ENCODE peak calls at places on chromosome 4, in six cellular contexts. S is GM23338, I is K562, J is HCT116, G is H1, W is endothelial cell of umbilical vein. K is an unnamed sample.

GRCh38 chr4:139609647-139610046 is 53.6 kb upstream of the SETD7 start:
- DNase-seq in J (no peak), G (no peak), W (peak), I (no peak), S (no peak), K (no peak)

GRCh38 chr4:183241771-183242170 is 78.3 kb downstream of the CLDN22 start:
- DNase-seq in G (no peak), W (peak), I (no peak), S (peak), J (no peak), K (no peak)

GRCh38 chr4:153160856-153161598 is 43.2 kb upstream of the TRIM2 start:
- DNase-seq in G (no peak), I (no peak), J (no peak), S (no peak), W (no peak), K (no peak)

GRCh38 chr4:36128689-36129088 is 115.6 kb downstream of the ARAP2 start:
- DNase-seq in J (no peak), S (peak), W (no peak), I (no peak), G (no peak), K (no peak)

GRCh38 chr4:13415068-13415785 is 68.9 kb downstream of the RAB28 start:
- DNase-seq in S (peak), J (no peak), W (no peak), G (peak), I (no peak), K (no peak)

GRCh38 chr4:101527186-101527585 is 179.9 kb upstream of the PPP3CA start:
- DNase-seq in S (no peak), G (no peak), J (no peak), I (no peak), W (no peak), K (no peak)

GRCh38 chr4:41963105-41963504 is 18.5 kb upstream of the DCAF4L1 start:
- DNase-seq in G (no peak), I (no peak), W (peak), S (peak), J (peak), K (no peak)

GRCh38 chr4:91471280-91471679 is 832.5 kb upstream of the GRID2 start:
- DNase-seq in I (no peak), W (no peak), G (no peak), S (no peak), J (no peak), K (no peak)

GRCh38 chr4:187478292-187479205 is 517.0 kb upstream of the ZFP42 start:
- DNase-seq in I (no peak), G (no peak), W (no peak), S (no peak), J (no peak), K (no peak)

GRCh38 chr4:81454498-81454897 is 17.2 kb downstream of the RASGEF1B start:
- DNase-seq in I (peak), W (no peak), G (no peak), S (no peak), J (no peak), K (no peak)

GRCh38 chr4:120156115-120156718 is 89.6 kb upstream of the MAD2L1 start:
- DNase-seq in G (no peak), S (peak), J (peak), I (peak), W (peak), K (peak)

GRCh38 chr4:74661427-74662171 is 132.7 kb downstream of the BTC start:
- DNase-seq in I (no peak), W (no peak), S (no peak), J (no peak), G (no peak), K (no peak)

GRCh38 chr4:22410645-22411247 is 105.1 kb downstream of the ADGRA3 start:
- DNase-seq in G (no peak), S (peak), W (peak), I (no peak), J (no peak), K (no peak)

GRCh38 chr4:189177130-189177529 is 763.5 kb upstream of the FRG1 start:
- DNase-seq in J (peak), W (no peak), I (no peak), G (no peak), S (no peak), K (no peak)

GRCh38 chr4:139243448-139244365 is 36.3 kb downstream of the MGARP start:
- DNase-seq in I (no peak), W (peak), G (no peak), S (no peak), J (no peak), K (no peak)

GRCh38 chr4:74544655-74545361 is 99.9 kb downstream of the AREG start:
- DNase-seq in S (no peak), W (peak), I (no peak), G (no peak), J (no peak), K (no peak)

GRCh38 chr4:4491396-4491893 is 50.4 kb downstream of the STX18 start:
- DNase-seq in W (no peak), I (no peak), J (no peak), S (no peak), G (no peak), K (no peak)

GRCh38 chr4:48967626-48968025 is 18.4 kb upstream of the CWH43 start:
- DNase-seq in G (no peak), J (no peak), S (peak), I (no peak), W (no peak), K (no peak)

GRCh38 chr4:105059337-105059736 is 87.3 kb upstream of the TET2 start:
- DNase-seq in S (no peak), W (no peak), J (no peak), G (no peak), I (no peak), K (no peak)

GRCh38 chr4:94642561-94642866 is 115.2 kb upstream of the BMPR1B start:
- DNase-seq in G (no peak), W (no peak), S (no peak), J (peak), I (no peak), K (no peak)

GRCh38 chr4:124757121-124757520 is 44.6 kb upstream of the ANKRD50 start:
- DNase-seq in S (no peak), J (no peak), W (no peak), G (no peak), I (no peak), K (no peak)

GRCh38 chr4:60657802-60658201 is 542.3 kb upstream of the ADGRL3 start:
- DNase-seq in I (no peak), G (no peak), J (no peak), S (no peak), W (no peak), K (no peak)

GRCh38 chr4:168451744-168452394 is 28.4 kb downstream of the DDX60L start:
- DNase-seq in S (no peak), I (no peak), G (no peak), W (peak), J (peak), K (no peak)

GRCh38 chr4:189302719-189303118 is 638.0 kb upstream of the FRG1 start:
- DNase-seq in W (no peak), S (peak), I (no peak), J (no peak), G (no peak), K (no peak)

GRCh38 chr4:36280555-36280954 is 861 bp upstream of the DTHD1 start:
- DNase-seq in J (no peak), G (no peak), I (no peak), S (peak), W (no peak), K (no peak)

GRCh38 chr4:40254961-40255721 is 58.3 kb downstream of the RHOH start:
- DNase-seq in J (peak), G (no peak), I (no peak), W (peak), S (no peak), K (no peak)

GRCh38 chr4:83631066-83631465 is 95.2 kb downstream of the GPAT3 start:
- DNase-seq in I (no peak), G (no peak), S (no peak), W (peak), J (no peak), K (no peak)

GRCh38 chr4:182869697-182870096 is 47.5 kb downstream of the DCTD start:
- DNase-seq in W (no peak), G (no peak), S (no peak), J (no peak), I (no peak), K (no peak)

GRCh38 chr4:121213940-121214339 is 49.8 kb upstream of the TNIP3 start:
- DNase-seq in J (no peak), W (no peak), G (no peak), S (no peak), I (no peak), K (no peak)

GRCh38 chr4:149980941-149981340 is 97.3 kb upstream of the DCLK2 start:
- DNase-seq in J (peak), S (peak), G (peak), I (peak), W (peak), K (no peak)

GRCh38 chr4:138182838-138183426 is 59.2 kb downstream of the SLC7A11 start:
- DNase-seq in G (no peak), I (peak), W (peak), J (peak), S (peak), K (no peak)

GRCh38 chr4:184343400-184344177 is 125.9 kb upstream of the ENPP6 start:
- DNase-seq in S (peak), J (peak), W (peak), I (peak), G (peak), K (peak)
- TF ChIP-seq POLR2AphosphoS5 in S (peak), J (no peak), W (peak), I (no peak), G (peak), K (peak)

DNA sequence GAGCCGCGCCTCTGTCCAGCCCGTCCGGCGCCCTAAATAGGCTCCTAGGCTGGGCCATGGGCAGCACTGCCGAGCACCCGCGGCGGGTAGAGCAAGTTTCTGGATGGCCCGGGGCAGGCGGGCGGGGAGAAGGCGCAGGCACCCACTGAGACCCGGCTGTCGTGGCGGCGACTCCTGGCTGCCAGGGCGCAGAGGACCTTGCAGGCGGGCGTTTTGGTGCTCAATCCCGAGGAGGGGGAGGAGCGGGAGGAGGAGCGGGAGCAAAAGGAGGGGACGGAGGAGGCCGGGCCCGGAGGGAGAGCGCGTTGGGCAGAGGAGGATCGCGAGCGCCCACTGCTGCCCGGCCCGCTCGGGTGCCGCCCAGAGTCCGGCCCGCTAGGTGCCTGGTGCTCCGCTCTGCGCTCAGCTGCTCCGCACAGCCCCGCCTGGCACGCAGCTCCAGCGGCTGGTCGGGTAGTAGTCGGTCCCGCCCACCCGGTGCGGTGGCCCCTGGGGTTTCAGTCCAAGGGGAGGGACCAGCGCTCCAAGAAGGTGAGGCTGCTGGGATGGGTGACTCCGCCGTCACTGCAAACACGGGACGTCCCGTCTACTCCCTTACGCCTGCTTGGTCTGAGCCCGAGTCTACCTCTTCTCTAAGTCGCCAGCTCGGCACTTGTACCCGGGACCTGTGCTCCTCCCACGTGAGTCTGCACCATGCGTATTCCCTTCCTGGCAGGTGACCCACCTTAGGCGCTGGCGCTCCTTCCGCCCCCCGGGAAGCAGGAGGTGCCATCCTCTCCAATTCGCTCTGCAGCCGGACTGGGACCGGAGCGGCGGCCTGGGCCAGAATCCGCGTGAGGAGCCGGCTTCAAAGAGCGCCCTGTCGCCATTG is at the start of gene HS3ST1:
- DNase-seq in I (no peak), W (peak), G (peak), S (peak), J (peak), K (no peak)
- H3K4me3 ChIP-seq in I (no peak), W (peak), G (peak), S (peak), J (peak), K (no peak)

GRCh38 chr4:89641367-89641687 is 195.6 kb downstream of the SNCA start:
- DNase-seq in G (no peak), S (no peak), W (peak), I (no peak), J (no peak), K (no peak)

GRCh38 chr4:89645512-89645911 is 191.4 kb downstream of the SNCA start:
- DNase-seq in S (no peak), G (no peak), W (no peak), I (no peak), J (no peak), K (no peak)

GRCh38 chr4:89639395-89639794 is 197.6 kb downstream of the SNCA start:
- DNase-seq in G (no peak), I (no peak), J (no peak), S (no peak), W (no peak), K (no peak)

DNA sequence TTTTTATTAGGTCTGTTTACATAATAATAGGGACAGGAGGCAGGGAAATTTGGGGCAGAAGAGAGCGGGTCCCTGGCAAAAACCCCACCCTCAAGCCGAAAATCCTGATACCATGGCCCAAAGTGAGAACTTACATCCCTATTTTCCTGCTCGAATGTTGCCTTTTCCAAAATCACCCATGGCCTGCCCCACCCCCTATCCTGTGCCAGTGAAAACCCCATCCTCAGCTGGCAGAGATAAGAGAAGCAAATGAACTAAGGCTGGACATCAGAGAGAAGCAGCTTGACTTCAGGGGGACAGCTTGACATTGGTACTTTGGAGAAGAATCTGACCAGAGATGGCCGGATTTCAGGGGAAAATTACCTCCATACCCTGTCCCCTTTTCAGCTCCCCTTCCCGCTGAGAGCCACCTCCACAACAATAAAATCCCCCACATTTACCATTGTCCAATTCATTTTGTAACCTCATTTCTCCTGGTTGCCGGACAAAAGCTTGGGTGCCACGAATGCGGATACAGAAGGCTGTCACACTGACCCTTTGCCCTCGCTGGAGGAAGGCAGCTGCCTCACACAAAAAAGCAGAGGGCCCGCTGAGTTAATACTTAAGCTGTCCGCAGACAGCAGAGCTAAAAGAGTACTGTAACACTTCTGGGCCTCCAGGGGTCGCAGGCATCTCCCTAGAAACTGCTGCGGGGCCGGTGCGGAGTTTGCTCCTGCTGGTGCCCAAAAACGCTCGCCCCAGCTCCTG is 196.2 kb downstream of the SNCA start:
- DNase-seq in I (peak), J (peak), G (peak), W (no peak), S (peak), K (no peak)
- TF ChIP-seq EZH2 in I (no peak), J (no peak), G (no peak), W (no peak), S (no peak), K (no peak)

GRCh38 chr4:128866281-128866680 is 56.8 kb downstream of the JADE1 start:
- DNase-seq in J (no peak), W (no peak), S (no peak), I (no peak), G (no peak), K (no peak)
- TF ChIP-seq POLR2AphosphoS5 in J (no peak), W (no peak), S (no peak), I (no peak), G (no peak), K (no peak)

GRCh38 chr4:128858875-128859696 is 49.6 kb downstream of the JADE1 start:
- DNase-seq in S (no peak), W (no peak), G (no peak), I (no peak), J (no peak), K (no peak)
- H3K4me3 ChIP-seq in S (no peak), W (no peak), G (no peak), I (no peak), J (no peak), K (no peak)

DNA sequence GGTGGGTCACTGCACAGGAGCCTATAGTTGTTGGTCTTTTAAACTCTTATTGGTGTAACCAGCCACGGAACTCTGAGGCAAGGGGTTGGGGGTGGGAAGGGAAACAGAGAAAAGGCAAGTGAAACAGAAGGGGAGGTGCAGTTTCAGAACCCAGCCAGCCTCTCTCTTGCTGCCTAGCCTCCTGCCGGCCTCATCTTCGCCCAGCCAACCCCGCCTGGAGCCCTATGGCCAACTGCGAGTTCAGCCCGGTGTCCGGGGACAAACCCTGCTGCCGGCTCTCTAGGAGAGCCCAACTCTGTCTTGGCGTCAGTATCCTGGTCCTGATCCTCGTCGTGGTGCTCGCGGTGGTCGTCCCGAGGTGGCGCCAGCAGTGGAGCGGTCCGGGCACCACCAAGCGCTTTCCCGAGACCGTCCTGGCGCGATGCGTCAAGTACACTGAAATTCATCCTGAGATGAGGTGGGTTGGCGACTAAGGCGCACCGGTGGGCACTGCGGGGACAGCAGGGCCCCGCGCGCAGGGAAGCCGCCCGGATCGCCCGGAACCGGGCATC is at the start of gene CD38:
- DNase-seq in W (no peak), I (no peak), S (peak), G (peak), J (no peak), K (no peak)
- TF ChIP-seq EZH2 in W (peak), I (no peak), S (no peak), G (peak), J (no peak), K (no peak)

GRCh38 chr4:113707013-113707412 is 54.5 kb downstream of the CAMK2D start:
- DNase-seq in W (no peak), J (no peak), G (no peak), S (no peak), I (no peak), K (no peak)
- TF ChIP-seq POLR2AphosphoS5 in W (no peak), J (no peak), G (no peak), S (no peak), I (no peak), K (no peak)

GRCh38 chr4:71784569-71785197 is 804 bp upstream of the GC start:
- DNase-seq in W (no peak), S (no peak), J (no peak), I (no peak), G (no peak), K (no peak)
- H3K4me3 ChIP-seq in W (no peak), S (no peak), J (no peak), I (no peak), G (no peak), K (peak)

GRCh38 chr4:56042225-56042624 is 93.5 kb downstream of the CEP135 start:
- DNase-seq in J (no peak), S (no peak), W (no peak), G (no peak), I (no peak), K (no peak)

GRCh38 chr4:56038763-56039162 is 90.0 kb downstream of the CEP135 start:
- DNase-seq in W (no peak), S (no peak), J (no peak), G (no peak), I (no peak), K (no peak)

GRCh38 chr4:56040842-56041241 is 92.1 kb downstream of the CEP135 start:
- DNase-seq in I (no peak), G (no peak), J (no peak), S (peak), W (no peak), K (no peak)
- TF ChIP-seq EZH2 in I (no peak), G (no peak), J (no peak), S (no peak), W (no peak), K (no peak)

GRCh38 chr4:1856071-1856919 is at the start of gene LETM1:
- DNase-seq in S (peak), I (peak), G (peak), J (peak), W (peak), K (no peak)

GRCh38 chr4:1859389-1859753 is 3.4 kb upstream of the LETM1 start:
- DNase-seq in J (no peak), W (no peak), I (no peak), G (no peak), S (no peak), K (no peak)

GRCh38 chr4:1855334-1856070 is 454 bp downstream of the LETM1 start:
- DNase-seq in G (peak), W (peak), S (no peak), J (no peak), I (no peak), K (no peak)

GRCh38 chr4:1857931-1858330 is 2.0 kb upstream of the LETM1 start:
- DNase-seq in S (no peak), W (no peak), J (no peak), G (no peak), I (no peak), K (no peak)

GRCh38 chr4:1856920-1857699 is 1.2 kb upstream of the LETM1 start:
- DNase-seq in S (no peak), W (no peak), J (no peak), G (no peak), I (peak), K (no peak)
- TF ChIP-seq POLR2AphosphoS5 in S (no peak), W (no peak), J (no peak), G (no peak), I (no peak), K (no peak)